ENCODE peak calls at places on chromosome 9, in four cellular contexts. One of them, this sample, is unnamed. For H3K4me1, the result is how much of the 10 kb centered on the place peaks cover.

GRCh38 chr9:99003308-99003707 is 59.6 kb downstream of the COL15A1 start:
- DNase-seq in GM12878: no peak
- DNase-seq in HepG2: no peak
- DNase-seq in SK-N-SH: no peak
- DNase-seq in this sample: no peak

GRCh38 chr9:70257991-70258691 is 637 bp upstream of the SMC5 start:
- DNase-seq in GM12878: no peak
- DNase-seq in HepG2: peak
- DNase-seq in SK-N-SH: peak
- DNase-seq in this sample: peak

GRCh38 chr9:137250329-137251193 is 525 bp upstream of the STPG3 start:
- DNase-seq in GM12878: no peak
- DNase-seq in HepG2: no peak
- DNase-seq in SK-N-SH: no peak
- DNase-seq in this sample: no peak

GRCh38 chr9:115883467-115884329 is 269.9 kb upstream of the PAPPA start:
- DNase-seq in GM12878: no peak
- DNase-seq in HepG2: peak
- DNase-seq in SK-N-SH: peak
- DNase-seq in this sample: no peak

GRCh38 chr9:16505159-16505558 is 365.3 kb downstream of the BNC2 start:
- DNase-seq in GM12878: no peak
- DNase-seq in HepG2: no peak
- DNase-seq in SK-N-SH: no peak
- DNase-seq in this sample: no peak

GRCh38 chr9:131624636-131625241 is 79.4 kb downstream of the PRRT1B start:
- DNase-seq in GM12878: no peak
- DNase-seq in HepG2: no peak
- DNase-seq in SK-N-SH: peak
- DNase-seq in this sample: no peak

GRCh38 chr9:16575142-16575877 is 295.2 kb downstream of the BNC2 start:
- DNase-seq in GM12878: no peak
- DNase-seq in HepG2: no peak
- DNase-seq in SK-N-SH: no peak
- DNase-seq in this sample: no peak

GRCh38 chr9:127458921-127459320 is 7.6 kb downstream of the LRSAM1 start:
- DNase-seq in GM12878: no peak
- DNase-seq in HepG2: no peak
- DNase-seq in SK-N-SH: no peak
- DNase-seq in this sample: no peak

GRCh38 chr9:87076825-87077224 is 129.5 kb upstream of the GAS1 start:
- DNase-seq in GM12878: no peak
- DNase-seq in HepG2: no peak
- DNase-seq in SK-N-SH: no peak
- DNase-seq in this sample: no peak

GRCh38 chr9:136849960-136850865 is 1.0 kb downstream of the PHPT1 start:
- DNase-seq in GM12878: no peak
- DNase-seq in HepG2: no peak
- DNase-seq in SK-N-SH: no peak
- DNase-seq in this sample: no peak

GRCh38 chr9:132078369-132079356 is 1.0 kb downstream of the MED27 start:
- DNase-seq in GM12878: no peak
- DNase-seq in HepG2: no peak
- DNase-seq in SK-N-SH: peak
- DNase-seq in this sample: peak

GRCh38 chr9:13395086-13395485 is 115.6 kb upstream of the MPDZ start:
- DNase-seq in GM12878: no peak
- DNase-seq in HepG2: no peak
- DNase-seq in SK-N-SH: no peak
- DNase-seq in this sample: no peak

GRCh38 chr9:116998305-116998704 is 311.2 kb downstream of the TRIM32 start:
- DNase-seq in GM12878: no peak
- DNase-seq in HepG2: no peak
- DNase-seq in SK-N-SH: no peak
- DNase-seq in this sample: no peak

GRCh38 chr9:3873818-3874217 is 348.0 kb upstream of the RFX3 start:
- DNase-seq in GM12878: no peak
- DNase-seq in HepG2: no peak
- DNase-seq in SK-N-SH: no peak
- DNase-seq in this sample: no peak

GRCh38 chr9:5529683-5530221 is 19.4 kb downstream of the PDCD1LG2 start:
- DNase-seq in GM12878: peak
- DNase-seq in HepG2: no peak
- DNase-seq in SK-N-SH: no peak
- DNase-seq in this sample: no peak

GRCh38 chr9:91727316-91727861 is 222.6 kb downstream of the ROR2 start:
- DNase-seq in GM12878: no peak
- DNase-seq in HepG2: peak
- DNase-seq in SK-N-SH: peak
- DNase-seq in this sample: peak

GRCh38 chr9:34279431-34279830 is 49.6 kb downstream of the KIF24 start:
- DNase-seq in GM12878: no peak
- DNase-seq in HepG2: no peak
- DNase-seq in SK-N-SH: peak
- DNase-seq in this sample: no peak

GRCh38 chr9:3887121-3887797 is 361.5 kb upstream of the RFX3 start:
- DNase-seq in GM12878: no peak
- DNase-seq in HepG2: no peak
- DNase-seq in SK-N-SH: no peak
- DNase-seq in this sample: no peak

GRCh38 chr9:104836767-104837166 is 72.8 kb downstream of the NIPSNAP3B start:
- DNase-seq in GM12878: no peak
- DNase-seq in HepG2: no peak
- DNase-seq in SK-N-SH: no peak
- DNase-seq in this sample: no peak

GRCh38 chr9:129175825-129176633 is 2.0 kb downstream of the IER5L start:
- DNase-seq in GM12878: peak
- DNase-seq in HepG2: peak
- DNase-seq in SK-N-SH: peak
- DNase-seq in this sample: peak
- TF ChIP-seq ZBTB33 in GM12878: no peak
- TF ChIP-seq ZBTB33 in HepG2: peak
- TF ChIP-seq ZBTB33 in SK-N-SH: peak
- TF ChIP-seq ZBTB33 in this sample: no peak

GRCh38 chr9:76181781-76182180 is 212.4 kb downstream of the RFK start:
- DNase-seq in GM12878: no peak
- DNase-seq in HepG2: no peak
- DNase-seq in SK-N-SH: no peak
- DNase-seq in this sample: no peak

GRCh38 chr9:76188905-76189304 is 205.3 kb downstream of the RFK start:
- DNase-seq in GM12878: no peak
- DNase-seq in HepG2: no peak
- DNase-seq in SK-N-SH: no peak
- DNase-seq in this sample: no peak

GRCh38 chr9:76181020-76181641 is 213.1 kb downstream of the RFK start:
- DNase-seq in GM12878: no peak
- DNase-seq in HepG2: no peak
- DNase-seq in SK-N-SH: no peak
- DNase-seq in this sample: no peak

GRCh38 chr9:76180541-76180940 is 213.7 kb downstream of the RFK start:
- DNase-seq in GM12878: no peak
- DNase-seq in HepG2: no peak
- DNase-seq in SK-N-SH: no peak
- DNase-seq in this sample: no peak

DNA sequence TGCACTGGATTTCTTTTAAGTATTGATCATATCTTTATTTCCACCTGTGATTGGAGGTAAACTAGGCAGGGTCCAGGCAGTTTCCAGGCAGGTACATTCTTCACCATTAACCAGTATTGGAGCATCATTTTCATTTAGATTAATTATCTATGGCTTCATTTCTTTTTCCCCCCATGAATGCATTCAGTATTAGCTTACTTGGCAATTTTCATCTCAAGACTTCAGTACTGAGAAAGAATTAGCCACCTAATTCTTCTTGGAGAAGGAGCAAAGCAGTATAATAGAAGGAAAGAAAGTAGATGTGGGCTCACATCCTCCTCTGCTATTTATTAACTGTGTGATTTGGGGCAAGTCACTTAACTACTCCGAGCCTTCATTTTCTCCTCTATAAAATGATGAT is 208.8 kb downstream of the RFK start:
- DNase-seq in GM12878: no peak
- DNase-seq in HepG2: no peak
- DNase-seq in SK-N-SH: no peak
- DNase-seq in this sample: no peak
- H3K4me1 ChIP-seq in GM12878: under half
- H3K4me1 ChIP-seq in HepG2: under half
- H3K4me1 ChIP-seq in SK-N-SH: under half
- H3K4me1 ChIP-seq in this sample: under half

GRCh38 chr9:129990269-129991005 is 52.6 kb downstream of the FNBP1 start:
- DNase-seq in GM12878: no peak
- DNase-seq in HepG2: no peak
- DNase-seq in SK-N-SH: no peak
- DNase-seq in this sample: no peak

GRCh38 chr9:129987941-129988340 is 55.0 kb downstream of the FNBP1 start:
- DNase-seq in GM12878: no peak
- DNase-seq in HepG2: no peak
- DNase-seq in SK-N-SH: no peak
- DNase-seq in this sample: no peak

GRCh38 chr9:129988607-129989361 is 54.2 kb downstream of the FNBP1 start:
- DNase-seq in GM12878: peak
- DNase-seq in HepG2: no peak
- DNase-seq in SK-N-SH: no peak
- DNase-seq in this sample: no peak

GRCh38 chr9:129989362-129989708 is 53.7 kb downstream of the FNBP1 start:
- DNase-seq in GM12878: no peak
- DNase-seq in HepG2: no peak
- DNase-seq in SK-N-SH: no peak
- DNase-seq in this sample: no peak

DNA sequence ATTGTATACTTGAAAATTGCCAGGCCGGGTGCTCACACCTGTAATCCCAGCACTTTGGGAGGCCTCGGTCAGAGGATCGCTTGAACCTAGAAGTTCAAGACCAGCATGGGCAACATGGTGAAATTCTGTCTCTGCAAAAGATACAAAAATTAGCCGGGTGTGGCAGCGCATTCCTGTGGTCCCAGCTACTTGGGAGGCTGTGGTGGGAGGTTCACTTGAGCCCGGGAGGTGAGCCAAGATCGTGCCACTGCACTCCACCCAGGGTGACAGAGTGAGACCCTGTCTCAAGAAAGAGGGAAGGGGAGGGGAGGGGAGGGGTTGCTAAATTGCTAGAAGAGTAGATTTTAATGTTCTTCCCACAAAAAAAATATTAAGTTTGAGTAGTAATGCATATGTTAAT is 53.2 kb downstream of the FNBP1 start:
- DNase-seq in GM12878: no peak
- DNase-seq in HepG2: no peak
- DNase-seq in SK-N-SH: no peak
- DNase-seq in this sample: no peak
- TF ChIP-seq FOXM1 in GM12878: no peak
- TF ChIP-seq FOXM1 in HepG2: no peak
- TF ChIP-seq FOXM1 in SK-N-SH: no peak
- TF ChIP-seq FOXM1 in this sample: no peak

GRCh38 chr9:72048850-72049249 is 11.6 kb downstream of the C9orf57 start:
- DNase-seq in GM12878: no peak
- DNase-seq in HepG2: no peak
- DNase-seq in SK-N-SH: no peak
- DNase-seq in this sample: no peak
- TF ChIP-seq ZBTB33 in GM12878: no peak
- TF ChIP-seq ZBTB33 in HepG2: no peak
- TF ChIP-seq ZBTB33 in SK-N-SH: no peak
- TF ChIP-seq ZBTB33 in this sample: no peak

GRCh38 chr9:122053056-122053455 is 40.1 kb downstream of the TTLL11 start:
- DNase-seq in GM12878: no peak
- DNase-seq in HepG2: no peak
- DNase-seq in SK-N-SH: no peak
- DNase-seq in this sample: no peak
- H3K4me1 ChIP-seq in GM12878: under half
- H3K4me1 ChIP-seq in HepG2: under half
- H3K4me1 ChIP-seq in SK-N-SH: under half
- H3K4me1 ChIP-seq in this sample: under half

GRCh38 chr9:114303977-114304376 is 18.9 kb upstream of the ORM1 start:
- DNase-seq in GM12878: no peak
- DNase-seq in HepG2: no peak
- DNase-seq in SK-N-SH: no peak
- DNase-seq in this sample: no peak
- TF ChIP-seq FOXM1 in GM12878: no peak
- TF ChIP-seq FOXM1 in HepG2: no peak
- TF ChIP-seq FOXM1 in SK-N-SH: no peak
- TF ChIP-seq FOXM1 in this sample: no peak